ENCODE peak calls at places on chromosomes 13 and 19, in seven cellular contexts. J is right atrium auricular region, Z is activated B cell treated with CpG ODN at 0.5 μM for 24 hours, G is psoas muscle, Y is cardiac muscle cell, W is heart left ventricle, C is mammary epithelial cell. S is an unnamed sample.
A peak's percentile ranks its signal among the peaks of the same experiment; 100 is the strongest.

GRCh38 chr13:19862511-19863313 is 737 bp downstream of the ZMYM5 start:
- DNase-seq in J (no peak), Z (peak; percentile 52), C (peak; percentile 46), Y (peak; percentile 28), G (peak; percentile 34), W (peak; percentile 38), S (no peak)

GRCh38 chr19:44675516-44675915 is 4.2 kb downstream of the CEACAM19 start:
- DNase-seq in Z (no peak), W (no peak), Y (no peak), C (no peak), G (no peak), J (no peak), S (no peak)

GRCh38 chr13:100789025-100789424 is 114.4 kb upstream of the TMTC4 start:
- DNase-seq in C (no peak), J (no peak), Z (no peak), Y (no peak), G (no peak), W (no peak), S (no peak)

GRCh38 chr13:43129511-43130130 is 106.2 kb downstream of the DNAJC15 start:
- DNase-seq in Z (no peak), Y (no peak), C (no peak), G (no peak), J (no peak), W (no peak), S (no peak)

GRCh38 chr13:24281188-24282008 is 28.0 kb upstream of the C1QTNF9 start:
- DNase-seq in W (no peak), C (no peak), J (peak; percentile 46), G (no peak), Z (no peak), Y (no peak), S (no peak)

GRCh38 chr13:79988573-79988972 is 352.4 kb downstream of the SPRY2 start:
- DNase-seq in G (no peak), Y (peak; percentile 64), C (peak; percentile 74), J (no peak), W (no peak), Z (no peak), S (no peak)

GRCh38 chr19:46478356-46478986 is 7.1 kb upstream of the PNMA8A start:
- DNase-seq in W (no peak), J (no peak), Z (no peak), Y (peak; percentile 62), C (peak; percentile 62), G (no peak), S (no peak)

GRCh38 chr13:43263047-43263446 is 239.7 kb downstream of the DNAJC15 start:
- DNase-seq in W (no peak), J (no peak), G (no peak), C (peak; percentile 54), Y (no peak), Z (no peak), S (no peak)

GRCh38 chr13:102580552-102581169 is 16.1 kb upstream of the TPP2 start:
- DNase-seq in G (no peak), Y (peak; percentile 81), J (no peak), C (peak; percentile 51), Z (no peak), W (no peak), S (no peak)

GRCh38 chr13:20400774-20401173 is 124.9 kb downstream of the CRYL1 start:
- DNase-seq in J (peak; percentile 38), C (peak; percentile 62), G (no peak), Z (no peak), W (no peak), Y (peak; percentile 42), S (no peak)

GRCh38 chr13:112152846-112153245 is 85.9 kb downstream of the SOX1 start:
- DNase-seq in W (no peak), Y (no peak), J (no peak), C (no peak), G (no peak), Z (no peak), S (no peak)

GRCh38 chr13:50162001-50162400 is 146.8 kb downstream of the KCNRG start:
- DNase-seq in G (no peak), C (no peak), Y (no peak), J (no peak), W (no peak), Z (no peak), S (no peak)

GRCh38 chr13:30306762-30307193 is 573 bp downstream of the KATNAL1 start:
- DNase-seq in W (peak; percentile 96), Z (peak; percentile 86), C (peak; percentile 87), G (peak; percentile 93), Y (peak; percentile 94), J (peak; percentile 91), S (peak; percentile 51)

GRCh38 chr13:100394005-100394695 is 194.4 kb downstream of the GGACT start:
- DNase-seq in W (no peak), J (no peak), C (no peak), G (no peak), Y (peak; percentile 61), Z (no peak), S (no peak)

GRCh38 chr19:18773682-18774081 is 17.4 kb downstream of the COMP start:
- DNase-seq in C (no peak), W (no peak), Z (no peak), Y (no peak), G (no peak), J (no peak), S (no peak)

GRCh38 chr19:33407716-33408115 is 34.2 kb downstream of the CEBPG start:
- DNase-seq in Y (no peak), C (no peak), J (no peak), Z (no peak), W (no peak), G (no peak), S (no peak)

GRCh38 chr19:31497709-31498108 is 148.5 kb upstream of the TSHZ3 start:
- DNase-seq in Z (no peak), J (peak; percentile 30), G (no peak), W (no peak), C (no peak), Y (no peak), S (no peak)

GRCh38 chr13:101763191-101763590 is 310.7 kb downstream of the ITGBL1 start:
- DNase-seq in G (no peak), J (no peak), C (peak; percentile 6), Z (no peak), Y (no peak), W (no peak), S (no peak)

GRCh38 chr13:73365240-73365639 is 306.4 kb downstream of the KLF5 start:
- DNase-seq in W (no peak), Z (no peak), G (no peak), J (no peak), C (no peak), Y (no peak), S (no peak)

GRCh38 chr19:3527250-3527910 is 11.6 kb upstream of the TEKTIP1 start:
- DNase-seq in Y (no peak), W (no peak), Z (no peak), J (no peak), C (no peak), G (no peak), S (no peak)

GRCh38 chr13:70714993-70715392 is 606.7 kb upstream of the KLHL1 start:
- DNase-seq in C (no peak), J (no peak), Y (no peak), Z (no peak), G (no peak), W (no peak), S (no peak)

GRCh38 chr19:40284501-40285352 is at the start of gene AKT2:
- DNase-seq in Y (peak; percentile 66), J (peak; percentile 66), Z (peak; percentile 82), C (peak; percentile 9), G (peak; percentile 76), W (peak; percentile 72), S (no peak)
- TF ChIP-seq CTCF in Y (no peak), J (no peak), Z (no peak), C (no peak), G (no peak), W (peak; percentile 1), S (no peak)

GRCh38 chr19:29694669-29695627 is 20.1 kb downstream of the C19orf12 start:
- DNase-seq in J (peak; percentile 84), G (peak; percentile 92), W (peak; percentile 72), Z (peak; percentile 69), C (peak; percentile 26), Y (peak; percentile 84), S (peak; percentile 57)

GRCh38 chr19:29694166-29694565 is 20.9 kb downstream of the C19orf12 start:
- DNase-seq in Y (no peak), W (no peak), Z (no peak), C (no peak), J (no peak), G (no peak), S (no peak)

GRCh38 chr19:29687244-29687896 is 22.1 kb downstream of the PLEKHF1 start:
- DNase-seq in C (peak; percentile 78), J (peak; percentile 83), Z (no peak), W (no peak), Y (peak; percentile 98), G (peak; percentile 83), S (no peak)

GRCh38 chr19:29687897-29688728 is 22.9 kb downstream of the PLEKHF1 start:
- DNase-seq in Y (peak; percentile 73), Z (no peak), G (no peak), W (no peak), C (peak; percentile 43), J (no peak), S (no peak)

DNA sequence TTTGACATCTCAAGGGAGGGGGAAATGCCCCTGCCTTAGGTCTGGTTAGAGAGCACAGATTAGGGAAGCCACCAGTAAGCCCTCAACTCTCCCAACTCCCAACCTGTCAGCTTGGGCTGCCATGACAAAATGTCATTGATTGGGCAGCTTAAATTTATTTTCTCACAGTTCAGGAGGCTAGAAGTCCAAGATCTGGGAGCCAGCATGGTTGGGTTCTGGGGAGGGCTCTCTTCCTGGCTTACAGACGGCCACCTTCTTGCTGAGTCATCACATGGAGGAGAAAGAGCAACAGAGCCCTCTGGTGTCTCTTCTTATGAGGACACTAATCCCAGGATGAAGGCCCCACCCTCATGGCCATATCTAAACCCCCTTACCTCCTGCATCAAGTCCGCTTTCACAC is 24.2 kb downstream of the C19orf12 start:
- DNase-seq in C (peak; percentile 48), Y (peak; percentile 54), J (no peak), Z (no peak), W (no peak), G (no peak), S (no peak)
- TF ChIP-seq CTCF in C (peak; percentile 49), Y (peak; percentile 36), J (peak; percentile 51), Z (no peak), W (peak; percentile 35), G (peak; percentile 46), S (no peak)

GRCh38 chr13:110815471-110816204 is 99.2 kb downstream of the ANKRD10 start:
- DNase-seq in Z (no peak), C (peak; percentile 41), J (no peak), Y (no peak), G (no peak), W (no peak), S (no peak)

GRCh38 chr13:110812111-110812868 is 98.8 kb downstream of the ING1 start:
- DNase-seq in G (no peak), C (no peak), J (peak; percentile 51), Z (no peak), W (no peak), Y (peak; percentile 65), S (no peak)

GRCh38 chr13:110811751-110812110 is 98.2 kb downstream of the ING1 start:
- DNase-seq in J (peak; percentile 26), C (no peak), G (no peak), W (no peak), Z (no peak), Y (no peak), S (no peak)

GRCh38 chr13:110812869-110813645 is 99.6 kb downstream of the ING1 start:
- DNase-seq in J (no peak), G (no peak), C (no peak), Z (no peak), Y (no peak), W (no peak), S (no peak)

GRCh38 chr13:110813646-110814624 is 100.4 kb downstream of the ING1 start:
- DNase-seq in C (no peak), W (no peak), Y (no peak), J (peak; percentile 42), G (no peak), Z (no peak), S (no peak)
- TF ChIP-seq CTCF in C (no peak), W (no peak), Y (no peak), J (peak; percentile 19), G (no peak), Z (no peak), S (no peak)

GRCh38 chr19:11227201-11227886 is 12.1 kb upstream of the ANGPTL8 start:
- DNase-seq in W (no peak), G (no peak), J (no peak), Y (no peak), C (no peak), Z (no peak), S (no peak)
- TF ChIP-seq CTCF in W (peak; percentile 12), G (no peak), J (no peak), Y (no peak), C (peak; percentile 31), Z (no peak), S (no peak)